ENCODE peak calls at places on chromosomes 16 and 17, in six cellular contexts. One of them, this sample, is unnamed.

GRCh38 chr17:55710410-55710809 is 12.3 kb downstream of the TMEM100 start:
- ATAC-seq in upper lobe of right lung: peak
- ATAC-seq in left lung: peak
- ATAC-seq in stimulated activated naive CD8-positive, alpha-beta T cell treated with anti-CD3 and anti-CD28 coated beads, Interleukin-15, Interleukin-2, amounts not matched to agents 100 U/mL and 50 U/mL, for 24 hours: no peak
- ATAC-seq in heart left ventricle: no peak
- ATAC-seq in left cardiac atrium: peak
- ATAC-seq in this sample: peak

GRCh38 chr16:85563515-85564276 is 49.4 kb upstream of the GSE1 start:
- ATAC-seq in upper lobe of right lung: peak
- ATAC-seq in heart left ventricle: peak
- ATAC-seq in left cardiac atrium: peak
- ATAC-seq in stimulated activated naive CD8-positive, alpha-beta T cell treated with anti-CD3 and anti-CD28 coated beads, Interleukin-15, Interleukin-2, amounts not matched to agents 100 U/mL and 50 U/mL, for 24 hours: no peak
- ATAC-seq in left lung: peak
- ATAC-seq in this sample: peak

GRCh38 chr17:43900858-43901754 is 6.2 kb downstream of the MPP2 start:
- ATAC-seq in left lung: peak
- ATAC-seq in upper lobe of right lung: no peak
- ATAC-seq in stimulated activated naive CD8-positive, alpha-beta T cell treated with anti-CD3 and anti-CD28 coated beads, Interleukin-15, Interleukin-2, amounts not matched to agents 100 U/mL and 50 U/mL, for 24 hours: no peak
- ATAC-seq in heart left ventricle: no peak
- ATAC-seq in left cardiac atrium: no peak
- ATAC-seq in this sample: no peak

GRCh38 chr17:62899349-62899748 is 66.7 kb upstream of the TANC2 start:
- ATAC-seq in left cardiac atrium: peak
- ATAC-seq in left lung: peak
- ATAC-seq in stimulated activated naive CD8-positive, alpha-beta T cell treated with anti-CD3 and anti-CD28 coated beads, Interleukin-15, Interleukin-2, amounts not matched to agents 100 U/mL and 50 U/mL, for 24 hours: no peak
- ATAC-seq in upper lobe of right lung: peak
- ATAC-seq in heart left ventricle: peak
- ATAC-seq in this sample: peak

GRCh38 chr16:15052747-15053476 is 3.0 kb downstream of the NTAN1 start:
- ATAC-seq in left cardiac atrium: no peak
- ATAC-seq in stimulated activated naive CD8-positive, alpha-beta T cell treated with anti-CD3 and anti-CD28 coated beads, Interleukin-15, Interleukin-2, amounts not matched to agents 100 U/mL and 50 U/mL, for 24 hours: no peak
- ATAC-seq in heart left ventricle: no peak
- ATAC-seq in upper lobe of right lung: peak
- ATAC-seq in left lung: no peak
- ATAC-seq in this sample: no peak

GRCh38 chr17:80751460-80752368 is 207.1 kb downstream of the RPTOR start:
- ATAC-seq in left cardiac atrium: no peak
- ATAC-seq in heart left ventricle: no peak
- ATAC-seq in upper lobe of right lung: peak
- ATAC-seq in stimulated activated naive CD8-positive, alpha-beta T cell treated with anti-CD3 and anti-CD28 coated beads, Interleukin-15, Interleukin-2, amounts not matched to agents 100 U/mL and 50 U/mL, for 24 hours: no peak
- ATAC-seq in left lung: peak
- ATAC-seq in this sample: peak

GRCh38 chr17:73411330-73411747 is 99.5 kb upstream of the CDC42EP4 start:
- ATAC-seq in stimulated activated naive CD8-positive, alpha-beta T cell treated with anti-CD3 and anti-CD28 coated beads, Interleukin-15, Interleukin-2, amounts not matched to agents 100 U/mL and 50 U/mL, for 24 hours: no peak
- ATAC-seq in left lung: no peak
- ATAC-seq in upper lobe of right lung: no peak
- ATAC-seq in left cardiac atrium: no peak
- ATAC-seq in heart left ventricle: peak
- ATAC-seq in this sample: peak

GRCh38 chr16:3681206-3681605 is 26.7 kb downstream of the DNASE1 start:
- ATAC-seq in left lung: no peak
- ATAC-seq in left cardiac atrium: peak
- ATAC-seq in stimulated activated naive CD8-positive, alpha-beta T cell treated with anti-CD3 and anti-CD28 coated beads, Interleukin-15, Interleukin-2, amounts not matched to agents 100 U/mL and 50 U/mL, for 24 hours: no peak
- ATAC-seq in heart left ventricle: peak
- ATAC-seq in upper lobe of right lung: peak
- ATAC-seq in this sample: no peak

GRCh38 chr17:31738067-31738466 is 121.0 kb downstream of the COPRS start:
- ATAC-seq in upper lobe of right lung: no peak
- ATAC-seq in heart left ventricle: peak
- ATAC-seq in stimulated activated naive CD8-positive, alpha-beta T cell treated with anti-CD3 and anti-CD28 coated beads, Interleukin-15, Interleukin-2, amounts not matched to agents 100 U/mL and 50 U/mL, for 24 hours: no peak
- ATAC-seq in left cardiac atrium: no peak
- ATAC-seq in left lung: no peak
- ATAC-seq in this sample: no peak

GRCh38 chr17:4555863-4556646 is 871 bp upstream of the MYBBP1A start:
- ATAC-seq in stimulated activated naive CD8-positive, alpha-beta T cell treated with anti-CD3 and anti-CD28 coated beads, Interleukin-15, Interleukin-2, amounts not matched to agents 100 U/mL and 50 U/mL, for 24 hours: no peak
- ATAC-seq in left lung: no peak
- ATAC-seq in heart left ventricle: no peak
- ATAC-seq in upper lobe of right lung: no peak
- ATAC-seq in left cardiac atrium: no peak
- ATAC-seq in this sample: no peak

GRCh38 chr17:76452102-76452645 is 778 bp downstream of the UBE2O start:
- ATAC-seq in heart left ventricle: no peak
- ATAC-seq in stimulated activated naive CD8-positive, alpha-beta T cell treated with anti-CD3 and anti-CD28 coated beads, Interleukin-15, Interleukin-2, amounts not matched to agents 100 U/mL and 50 U/mL, for 24 hours: peak
- ATAC-seq in left cardiac atrium: peak
- ATAC-seq in upper lobe of right lung: peak
- ATAC-seq in left lung: peak
- ATAC-seq in this sample: peak

GRCh38 chr16:87570938-87571867 is 31.1 kb upstream of the JPH3 start:
- ATAC-seq in upper lobe of right lung: peak
- ATAC-seq in left cardiac atrium: peak
- ATAC-seq in stimulated activated naive CD8-positive, alpha-beta T cell treated with anti-CD3 and anti-CD28 coated beads, Interleukin-15, Interleukin-2, amounts not matched to agents 100 U/mL and 50 U/mL, for 24 hours: no peak
- ATAC-seq in heart left ventricle: peak
- ATAC-seq in left lung: peak
- ATAC-seq in this sample: peak

GRCh38 chr17:18932360-18933055 is 19.5 kb upstream of the SLC5A10 start:
- ATAC-seq in left cardiac atrium: no peak
- ATAC-seq in stimulated activated naive CD8-positive, alpha-beta T cell treated with anti-CD3 and anti-CD28 coated beads, Interleukin-15, Interleukin-2, amounts not matched to agents 100 U/mL and 50 U/mL, for 24 hours: no peak
- ATAC-seq in left lung: no peak
- ATAC-seq in heart left ventricle: no peak
- ATAC-seq in upper lobe of right lung: no peak
- ATAC-seq in this sample: no peak

GRCh38 chr16:25092489-25092888 is 19.1 kb upstream of the LCMT1 start:
- ATAC-seq in left cardiac atrium: no peak
- ATAC-seq in stimulated activated naive CD8-positive, alpha-beta T cell treated with anti-CD3 and anti-CD28 coated beads, Interleukin-15, Interleukin-2, amounts not matched to agents 100 U/mL and 50 U/mL, for 24 hours: no peak
- ATAC-seq in upper lobe of right lung: peak
- ATAC-seq in heart left ventricle: no peak
- ATAC-seq in left lung: no peak
- ATAC-seq in this sample: no peak

GRCh38 chr16:31267332-31268032 is 7.7 kb downstream of the ITGAM start:
- ATAC-seq in heart left ventricle: no peak
- ATAC-seq in stimulated activated naive CD8-positive, alpha-beta T cell treated with anti-CD3 and anti-CD28 coated beads, Interleukin-15, Interleukin-2, amounts not matched to agents 100 U/mL and 50 U/mL, for 24 hours: peak
- ATAC-seq in upper lobe of right lung: no peak
- ATAC-seq in left lung: no peak
- ATAC-seq in left cardiac atrium: no peak
- ATAC-seq in this sample: no peak

GRCh38 chr16:67594956-67595355 is 32.6 kb downstream of the CTCF start:
- ATAC-seq in left cardiac atrium: peak
- ATAC-seq in stimulated activated naive CD8-positive, alpha-beta T cell treated with anti-CD3 and anti-CD28 coated beads, Interleukin-15, Interleukin-2, amounts not matched to agents 100 U/mL and 50 U/mL, for 24 hours: no peak
- ATAC-seq in heart left ventricle: no peak
- ATAC-seq in left lung: peak
- ATAC-seq in upper lobe of right lung: peak
- ATAC-seq in this sample: peak

GRCh38 chr16:15575293-15576049 is 67.5 kb downstream of the MARF1 start:
- ATAC-seq in stimulated activated naive CD8-positive, alpha-beta T cell treated with anti-CD3 and anti-CD28 coated beads, Interleukin-15, Interleukin-2, amounts not matched to agents 100 U/mL and 50 U/mL, for 24 hours: no peak
- ATAC-seq in heart left ventricle: no peak
- ATAC-seq in upper lobe of right lung: no peak
- ATAC-seq in left cardiac atrium: no peak
- ATAC-seq in left lung: no peak
- ATAC-seq in this sample: no peak